ENCODE peak calls at places on chromosome 11, in five cellular contexts. C is HuH-7; F is HEK293T; L is activated CD4-positive, CD25-positive, alpha-beta regulatory T cell; A is hepatic stellate cell. M is an unnamed sample.

GRCh38 chr11:27319065-27319464 is 44.0 kb downstream of the CCDC34 start:
- DNase-seq in C (no peak), A (peak; percentile 56), F (no peak), L (no peak), M (no peak)

GRCh38 chr11:44960200-44960845 is 9.6 kb upstream of the TP53I11 start:
- DNase-seq in F (no peak), C (no peak), A (no peak), L (no peak), M (no peak)

GRCh38 chr11:128471138-128471661 is 116.2 kb downstream of the ETS1 start:
- DNase-seq in F (no peak), A (no peak), L (no peak), C (no peak), M (no peak)

GRCh38 chr11:34158661-34159060 is 53.2 kb downstream of the NAT10 start:
- DNase-seq in C (no peak), F (no peak), A (no peak), L (no peak), M (no peak)

GRCh38 chr11:121437018-121437685 is 15.0 kb upstream of the SORL1 start:
- DNase-seq in L (no peak), F (no peak), A (no peak), C (no peak), M (no peak)

GRCh38 chr11:3840289-3840869 is 380 bp downstream of the RHOG start:
- DNase-seq in F (no peak), A (peak; percentile 27), C (no peak), L (no peak), M (peak; percentile 87)

GRCh38 chr11:64745523-64746328 is 1.8 kb upstream of the RASGRP2 start:
- DNase-seq in A (peak; percentile 92), C (no peak), F (no peak), L (no peak), M (no peak)

GRCh38 chr11:1152316-1153104 is 5.2 kb upstream of the MUC5AC start:
- DNase-seq in A (no peak), L (no peak), C (peak; percentile 19), F (no peak), M (no peak)

GRCh38 chr11:15367695-15368094 is 253.0 kb downstream of the INSC start:
- DNase-seq in A (no peak), L (no peak), C (no peak), F (no peak), M (no peak)

GRCh38 chr11:108518581-108518980 is 20.4 kb upstream of the POGLUT3 start:
- DNase-seq in F (no peak), C (no peak), A (no peak), L (no peak), M (no peak)

GRCh38 chr11:122317337-122317736 is 201.3 kb upstream of the BLID start:
- DNase-seq in F (no peak), A (peak; percentile 9), L (no peak), C (no peak), M (no peak)

GRCh38 chr11:19511413-19512183 is 201.0 kb upstream of the NAV2 start:
- DNase-seq in C (no peak), L (no peak), A (no peak), F (no peak), M (no peak)

GRCh38 chr11:16111690-16112089 is 244.7 kb downstream of the SOX6 start:
- DNase-seq in A (no peak), C (no peak), L (no peak), F (no peak), M (no peak)

GRCh38 chr11:65431452-65432132 is 9.0 kb downstream of the NEAT1 start:
- DNase-seq in L (no peak), F (no peak), A (no peak), C (no peak), M (no peak)

GRCh38 chr11:124041254-124041653 is at the start of gene OR10G7:
- DNase-seq in A (no peak), L (no peak), F (no peak), C (no peak), M (no peak)

GRCh38 chr11:17722000-17722643 is 2.8 kb downstream of the MYOD1 start:
- DNase-seq in C (peak; percentile 58), L (no peak), F (peak; percentile 67), A (peak; percentile 43), M (no peak)

GRCh38 chr11:62487698-62488551 is 58.7 kb downstream of the AHNAK start:
- DNase-seq in C (no peak), L (no peak), F (no peak), A (no peak), M (no peak)

GRCh38 chr11:111776398-111777093 is 10.4 kb upstream of the PPP2R1B start:
- DNase-seq in L (no peak), C (no peak), F (no peak), A (no peak), M (no peak)

GRCh38 chr11:115334932-115335788 is 169.1 kb downstream of the CADM1 start:
- DNase-seq in F (no peak), C (peak; percentile 2), A (no peak), L (no peak), M (peak; percentile 41)

GRCh38 chr11:61587951-61588695 is 7.2 kb upstream of the SYT7 start:
- DNase-seq in A (peak; percentile 70), F (peak; percentile 72), L (peak; percentile 54), C (no peak), M (peak; percentile 20)

GRCh38 chr11:124086447-124086846 is 28.8 kb upstream of the VWA5A start:
- DNase-seq in C (no peak), A (no peak), F (peak; percentile 23), L (no peak), M (peak; percentile 20)

GRCh38 chr11:67648796-67649613 is 1.5 kb downstream of the ACY3 start:
- DNase-seq in F (no peak), A (no peak), C (no peak), L (no peak), M (no peak)

GRCh38 chr11:121665211-121665838 is 212.6 kb upstream of the SORL1-AS1 start:
- DNase-seq in F (no peak), L (no peak), A (no peak), C (no peak), M (no peak)

GRCh38 chr11:65489061-65489705 is 9.7 kb upstream of the MALAT1 start:
- DNase-seq in A (peak; percentile 73), F (no peak), L (no peak), C (no peak), M (no peak)

GRCh38 chr11:82790723-82791487 is 57.2 kb upstream of the FAM181B start:
- DNase-seq in A (no peak), F (no peak), C (no peak), L (no peak), M (peak; percentile 52)

GRCh38 chr11:61534025-61534900 is 25.7 kb downstream of the LRRC10B start:
- DNase-seq in A (no peak), C (no peak), L (no peak), F (no peak), M (no peak)

GRCh38 chr11:116510166-116510565 is 262.6 kb downstream of the BUD13 start:
- DNase-seq in L (no peak), A (no peak), C (no peak), F (no peak), M (no peak)

GRCh38 chr11:7977251-7977917 is 9.8 kb upstream of the EIF3F start:
- DNase-seq in F (no peak), L (no peak), A (peak; percentile 38), C (no peak), M (peak; percentile 76)

GRCh38 chr11:12179019-12179418 is 68.6 kb downstream of the MICAL2 start:
- DNase-seq in C (no peak), A (no peak), F (no peak), L (no peak), M (no peak)

GRCh38 chr11:73944901-73945300 is 5.9 kb upstream of the DNAJB13 start:
- DNase-seq in C (no peak), F (no peak), L (no peak), A (no peak), M (no peak)

GRCh38 chr11:22467741-22468140 is 129.6 kb downstream of the SLC17A6 start:
- DNase-seq in C (no peak), F (no peak), L (no peak), A (no peak), M (no peak)

GRCh38 chr11:113278481-113278880 is 35.9 kb upstream of the TTC12 start:
- DNase-seq in A (no peak), C (no peak), F (no peak), L (no peak), M (no peak)

GRCh38 chr11:63680842-63681207 is 475 bp upstream of the RTN3 start:
- DNase-seq in L (no peak), C (peak; percentile 72), F (no peak), A (no peak), M (no peak)